ENCODE peak calls at places on chromosomes 11 and 22, in seven cellular contexts. K, O, Q, W, H, N and U are unnamed samples.

GRCh38 chr22:23302171-23303002 is 122.1 kb downstream of the BCR start:
- DNase-seq in Q (no peak), W (no peak), N (no peak), K (no peak), O (no peak), H (no peak), U (no peak)

GRCh38 chr22:20550851-20551744 is 43.7 kb downstream of the MED15 start:
- DNase-seq in N (peak), O (no peak), W (peak), K (peak), Q (peak), H (peak), U (peak)

GRCh38 chr11:134244593-134244992 is 8.6 kb downstream of the THYN1 start:
- DNase-seq in K (no peak), N (no peak), W (no peak), Q (peak), H (peak), O (no peak), U (peak)

GRCh38 chr11:92707173-92707619 is 262.3 kb upstream of the MTNR1B start:
- DNase-seq in W (no peak), K (no peak), H (no peak), N (no peak), O (no peak), Q (no peak), U (no peak)

GRCh38 chr11:78540276-78540675 is 34.4 kb downstream of the NARS2 start:
- DNase-seq in Q (no peak), W (no peak), N (no peak), O (no peak), K (no peak), H (no peak), U (no peak)

GRCh38 chr11:117961896-117962295 is 24.3 kb upstream of the IL10RA start:
- DNase-seq in Q (no peak), H (no peak), K (no peak), O (no peak), W (no peak), N (no peak), U (no peak)

GRCh38 chr22:35637943-35638342 is 10.3 kb upstream of the APOL6 start:
- DNase-seq in W (no peak), N (no peak), Q (no peak), K (no peak), H (no peak), O (no peak), U (no peak)

GRCh38 chr22:28795071-28795693 is 5.2 kb downstream of the XBP1 start:
- DNase-seq in O (no peak), H (no peak), W (no peak), Q (no peak), K (no peak), N (no peak), U (no peak)

GRCh38 chr11:95230054-95231034 is 658 bp downstream of the SESN3 start:
- DNase-seq in N (peak), H (no peak), K (no peak), O (peak), Q (peak), W (peak), U (peak)